ENCODE peak calls at places on chromosome 10, in seven cellular contexts. Z is IMR-90; R is tibial artery; T is fibroblast of villous mesenchyme; V is testis; M is CD8-positive, alpha-beta T cell; S is Peyer's patch. O is an unnamed sample.

GRCh38 chr10:7792541-7792940 is 4.6 kb downstream of the ATP5F1C start:
- DNase-seq in S (no peak), Z (no peak), M (no peak), R (no peak), T (no peak), V (peak), O (no peak)

GRCh38 chr10:130686680-130687300 is 550.6 kb downstream of the GLRX3 start:
- DNase-seq in T (no peak), V (peak), M (no peak), S (no peak), R (no peak), Z (no peak), O (no peak)

GRCh38 chr10:26647602-26648244 is 49.8 kb upstream of the PDSS1 start:
- DNase-seq in R (no peak), T (no peak), Z (no peak), M (no peak), V (no peak), S (no peak), O (no peak)

GRCh38 chr10:7121154-7121797 is 289.6 kb downstream of the SFMBT2 start:
- DNase-seq in V (peak), Z (peak), M (peak), S (peak), R (peak), T (peak), O (peak)

GRCh38 chr10:32054087-32054486 is 2.1 kb downstream of the KIF5B start:
- DNase-seq in M (no peak), S (no peak), V (no peak), R (no peak), T (peak), Z (peak), O (no peak)

GRCh38 chr10:89274928-89275327 is 23.4 kb upstream of the LIPA start:
- DNase-seq in S (no peak), V (no peak), R (no peak), M (no peak), Z (no peak), T (peak), O (no peak)

GRCh38 chr10:91137011-91137643 is 83.3 kb upstream of the PCGF5 start:
- DNase-seq in V (no peak), R (no peak), T (no peak), M (no peak), Z (no peak), S (no peak), O (no peak)

GRCh38 chr10:16408379-16408778 is 28.4 kb upstream of the PTER start:
- DNase-seq in T (no peak), M (no peak), V (no peak), Z (no peak), R (no peak), S (no peak), O (no peak)

GRCh38 chr10:122859527-122859926 is 13.9 kb upstream of the CUZD1 start:
- DNase-seq in R (no peak), T (no peak), M (no peak), Z (no peak), S (no peak), V (no peak), O (no peak)

GRCh38 chr10:118629211-118629610 is 33.8 kb upstream of the PRLHR start:
- DNase-seq in M (no peak), V (no peak), T (peak), Z (no peak), R (no peak), S (no peak), O (no peak)

GRCh38 chr10:88831709-88832108 is 19.9 kb downstream of the ANKRD22 start:
- DNase-seq in V (no peak), S (peak), R (no peak), T (no peak), M (peak), Z (no peak), O (no peak)

GRCh38 chr10:27599546-27599945 is 95.4 kb downstream of the RAB18 start:
- DNase-seq in M (no peak), V (no peak), T (no peak), R (no peak), S (no peak), Z (no peak), O (no peak)

GRCh38 chr10:118259288-118259906 is 82.7 kb downstream of the FAM204A start:
- DNase-seq in M (no peak), V (peak), Z (peak), S (no peak), T (peak), R (no peak), O (no peak)

GRCh38 chr10:76467104-76467503 is 1035.7 kb downstream of the LRMDA start:
- DNase-seq in M (no peak), V (no peak), S (no peak), Z (no peak), R (no peak), T (no peak), O (no peak)

GRCh38 chr10:20618148-20618547 is 279.0 kb downstream of the NEBL start:
- DNase-seq in M (no peak), R (no peak), V (no peak), T (no peak), Z (no peak), S (no peak), O (no peak)

GRCh38 chr10:88851706-88852105 is at the start of gene ANKRD22:
- DNase-seq in S (no peak), V (no peak), T (peak), R (no peak), Z (peak), M (no peak), O (no peak)

GRCh38 chr10:114845978-114846693 is 24.6 kb downstream of the FHIP2A start:
- DNase-seq in Z (no peak), R (no peak), V (no peak), S (no peak), T (no peak), M (no peak), O (no peak)

GRCh38 chr10:94052901-94053638 is 59.3 kb downstream of the PLCE1 start:
- DNase-seq in S (no peak), R (no peak), T (no peak), M (no peak), V (no peak), Z (no peak), O (no peak)

GRCh38 chr10:79284158-79284871 is 63.0 kb upstream of the PPIF start:
- DNase-seq in V (no peak), S (no peak), Z (no peak), R (no peak), T (no peak), M (no peak), O (no peak)

GRCh38 chr10:85849315-85849714 is 517.3 kb downstream of the GRID1 start:
- DNase-seq in Z (no peak), T (no peak), M (no peak), R (no peak), V (no peak), S (no peak), O (no peak)

GRCh38 chr10:76035010-76035727 is 603.7 kb downstream of the LRMDA start:
- DNase-seq in V (no peak), M (no peak), S (no peak), T (no peak), Z (no peak), R (no peak), O (no peak)

GRCh38 chr10:77351386-77351785 is 286.2 kb downstream of the KCNMA1 start:
- DNase-seq in V (no peak), S (no peak), R (no peak), Z (peak), T (peak), M (no peak), O (no peak)

GRCh38 chr10:122567056-122567660 is 6.6 kb downstream of the DMBT1 start:
- DNase-seq in Z (no peak), V (peak), M (no peak), T (peak), S (no peak), R (no peak), O (no peak)

GRCh38 chr10:68992721-68993440 is 4.3 kb downstream of the KIFBP start:
- DNase-seq in R (peak), T (peak), V (peak), S (no peak), Z (peak), M (no peak), O (no peak)

GRCh38 chr10:101997803-101998202 is 58.2 kb downstream of the ARMH3 start:
- DNase-seq in S (no peak), Z (no peak), R (no peak), M (no peak), V (no peak), T (no peak), O (no peak)

GRCh38 chr10:6578221-6579192 is 1.6 kb downstream of the PRKCQ start:
- DNase-seq in M (no peak), R (no peak), Z (no peak), T (no peak), S (peak), V (no peak), O (no peak)

GRCh38 chr10:113897693-113898618 is 43.5 kb downstream of the NHLRC2 start:
- DNase-seq in Z (no peak), M (no peak), R (no peak), S (no peak), T (peak), V (no peak), O (no peak)

GRCh38 chr10:29657719-29658274 is 23.0 kb upstream of the SVIL start:
- DNase-seq in V (no peak), T (no peak), R (no peak), M (no peak), S (no peak), Z (no peak), O (no peak)

GRCh38 chr10:28503114-28503513 is 29.8 kb upstream of the WAC start:
- DNase-seq in Z (no peak), T (no peak), M (no peak), V (no peak), S (no peak), R (no peak), O (no peak)

GRCh38 chr10:31921031-31921430 is 7.6 kb downstream of the ARHGAP12 start:
- DNase-seq in M (no peak), R (no peak), T (no peak), V (no peak), Z (no peak), S (no peak), O (peak)

GRCh38 chr10:15476337-15476736 is 105.2 kb upstream of the FAM171A1 start:
- DNase-seq in R (no peak), S (no peak), T (no peak), V (no peak), Z (no peak), M (no peak), O (no peak)

GRCh38 chr10:85606401-85606800 is 760.2 kb downstream of the GRID1 start:
- DNase-seq in M (no peak), Z (no peak), S (no peak), V (no peak), R (no peak), T (no peak), O (no peak)

GRCh38 chr10:1043532-1043995 is 5.4 kb downstream of the IDI1 start:
- DNase-seq in S (peak), M (no peak), Z (no peak), R (peak), T (no peak), V (no peak), O (no peak)

GRCh38 chr10:1044964-1045363 is 4.0 kb downstream of the IDI1 start:
- DNase-seq in V (no peak), M (no peak), R (no peak), T (no peak), Z (no peak), S (no peak), O (no peak)

GRCh38 chr10:1044146-1044545 is 4.8 kb downstream of the IDI1 start:
- DNase-seq in Z (no peak), R (no peak), S (no peak), T (no peak), M (no peak), V (no peak), O (no peak)

GRCh38 chr10:1040133-1040532 is 8.8 kb downstream of the IDI1 start:
- DNase-seq in T (no peak), M (no peak), V (no peak), R (no peak), Z (no peak), S (no peak), O (no peak)

GRCh38 chr10:1041514-1041913 is 7.4 kb downstream of the IDI1 start:
- DNase-seq in M (no peak), R (no peak), S (no peak), Z (no peak), V (no peak), T (no peak), O (no peak)
- H3K4me3 ChIP-seq in M (no peak), R (no peak), S (no peak), Z (no peak), V (no peak), T (no peak), O (no peak)

GRCh38 chr10:84522612-84523462 is 194.4 kb downstream of the CCSER2 start:
- DNase-seq in T (no peak), Z (no peak), S (no peak), V (no peak), R (no peak), M (no peak), O (no peak)
- TF ChIP-seq CTCF in T (peak), Z (peak), S (no peak), V (no peak), R (no peak), M (no peak), O (no peak)

GRCh38 chr10:21990449-21990848 is 13.1 kb downstream of the DNAJC1 start:
- DNase-seq in M (no peak), V (no peak), Z (no peak), S (no peak), T (no peak), R (no peak), O (no peak)
- H3K4me3 ChIP-seq in M (no peak), V (no peak), Z (no peak), S (no peak), T (no peak), R (no peak), O (no peak)

GRCh38 chr10:43667317-43667731 is 18.6 kb upstream of the ZNF32 start:
- DNase-seq in Z (peak), T (peak), M (no peak), R (no peak), S (no peak), V (no peak), O (no peak)
- TF ChIP-seq CTCF in Z (peak), T (peak), M (no peak), R (no peak), S (no peak), V (no peak), O (no peak)

DNA sequence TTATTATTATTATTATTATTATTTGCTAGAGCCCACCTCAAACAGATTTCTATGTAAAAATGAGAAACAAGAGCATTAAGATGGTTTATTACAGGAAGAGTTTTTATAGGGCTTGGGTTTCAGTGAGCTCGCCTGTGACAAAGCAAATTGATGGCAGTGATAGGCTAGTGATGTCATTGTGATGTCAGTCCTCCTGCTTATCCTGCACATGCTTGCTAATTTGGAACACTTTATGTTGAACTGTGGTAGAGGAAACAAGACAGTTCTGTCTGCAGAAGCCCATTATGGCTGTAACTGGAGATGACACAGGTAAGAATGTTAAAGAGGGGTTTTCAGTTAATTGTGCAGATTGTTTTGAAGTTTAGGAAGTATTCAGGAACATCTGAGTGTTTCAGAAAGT is 68.3 kb downstream of the CREM start:
- DNase-seq in S (no peak), V (no peak), T (peak), M (no peak), R (no peak), Z (peak), O (no peak)
- H3K4me3 ChIP-seq in S (no peak), V (peak), T (peak), M (peak), R (peak), Z (peak), O (peak)

GRCh38 chr10:60618861-60619260 is 159.4 kb upstream of the CDK1 start:
- DNase-seq in M (no peak), Z (no peak), V (no peak), S (no peak), T (no peak), R (no peak), O (no peak)
- TF ChIP-seq CTCF in M (no peak), Z (no peak), V (no peak), S (no peak), T (no peak), R (no peak), O (no peak)

O was measured in GM06990.